ENCODE peak calls at places on chromosomes 6 and 20, in four cellular contexts. Q, V, X and G are unnamed samples.
A peak's percentile ranks its signal among the peaks of the same experiment; 100 is the strongest.

GRCh38 chr6:81859884-81860283 is 107.4 kb upstream of the TENT5A start:
- DNase-seq in V (peak; percentile 71), X (no peak), Q (no peak), G (peak; percentile 7)

GRCh38 chr6:168908887-168909286 is 344.8 kb downstream of the THBS2 start:
- DNase-seq in X (no peak), Q (no peak), V (no peak), G (no peak)

GRCh38 chr6:4637691-4638433 is 138.3 kb upstream of the CDYL start:
- DNase-seq in X (no peak), V (no peak), Q (no peak), G (no peak)

GRCh38 chr6:30915591-30915946 is 1.5 kb downstream of the VARS2 start:
- DNase-seq in Q (peak; percentile 33), X (peak; percentile 31), V (no peak), G (peak; percentile 60)

GRCh38 chr6:116011520-116011919 is 49.2 kb downstream of the FRK start:
- DNase-seq in Q (no peak), V (no peak), X (no peak), G (no peak)

GRCh38 chr6:52522151-52522626 is 54.7 kb downstream of the TRAM2 start:
- DNase-seq in Q (no peak), V (no peak), X (no peak), G (no peak)

GRCh38 chr6:144149558-144149893 is 791 bp upstream of the STX11 start:
- DNase-seq in X (peak; percentile 26), V (no peak), Q (no peak), G (no peak)

GRCh38 chr20:52275243-52275817 is 83.8 kb upstream of the ZFP64 start:
- DNase-seq in Q (no peak), X (no peak), V (no peak), G (no peak)

GRCh38 chr6:128963561-128963960 is 80.6 kb downstream of the LAMA2 start:
- DNase-seq in Q (no peak), V (no peak), X (no peak), G (no peak)

GRCh38 chr6:138287144-138287955 is 69.1 kb upstream of the PBOV1 start:
- DNase-seq in Q (no peak), X (peak; percentile 38), V (no peak), G (peak; percentile 13)

GRCh38 chr20:41696428-41696827 is 78.3 kb upstream of the CHD6 start:
- DNase-seq in X (no peak), V (no peak), Q (no peak), G (peak; percentile 42)

GRCh38 chr20:41694796-41695195 is 76.6 kb upstream of the CHD6 start:
- DNase-seq in Q (no peak), V (no peak), X (no peak), G (no peak)

GRCh38 chr20:41690702-41691101 is 72.5 kb upstream of the CHD6 start:
- DNase-seq in Q (no peak), X (no peak), V (no peak), G (no peak)

GRCh38 chr20:41693136-41693979 is 75.2 kb upstream of the CHD6 start:
- DNase-seq in Q (peak; percentile 76), V (peak; percentile 90), X (peak; percentile 89), G (peak; percentile 94)

GRCh38 chr20:41692479-41693135 is 74.4 kb upstream of the CHD6 start:
- DNase-seq in X (peak; percentile 91), Q (peak; percentile 86), V (peak; percentile 89), G (peak; percentile 81)
- TF ChIP-seq POLR2A in X (no peak), Q (no peak), V (no peak), G (no peak)

GRCh38 chr6:44237021-44237812 is 9.7 kb upstream of the HSP90AB1 start:
- DNase-seq in Q (peak; percentile 88), X (peak; percentile 87), V (peak; percentile 95), G (peak; percentile 92)
- TF ChIP-seq POLR2A in Q (no peak), X (no peak), V (no peak), G (peak; percentile 70)

DNA sequence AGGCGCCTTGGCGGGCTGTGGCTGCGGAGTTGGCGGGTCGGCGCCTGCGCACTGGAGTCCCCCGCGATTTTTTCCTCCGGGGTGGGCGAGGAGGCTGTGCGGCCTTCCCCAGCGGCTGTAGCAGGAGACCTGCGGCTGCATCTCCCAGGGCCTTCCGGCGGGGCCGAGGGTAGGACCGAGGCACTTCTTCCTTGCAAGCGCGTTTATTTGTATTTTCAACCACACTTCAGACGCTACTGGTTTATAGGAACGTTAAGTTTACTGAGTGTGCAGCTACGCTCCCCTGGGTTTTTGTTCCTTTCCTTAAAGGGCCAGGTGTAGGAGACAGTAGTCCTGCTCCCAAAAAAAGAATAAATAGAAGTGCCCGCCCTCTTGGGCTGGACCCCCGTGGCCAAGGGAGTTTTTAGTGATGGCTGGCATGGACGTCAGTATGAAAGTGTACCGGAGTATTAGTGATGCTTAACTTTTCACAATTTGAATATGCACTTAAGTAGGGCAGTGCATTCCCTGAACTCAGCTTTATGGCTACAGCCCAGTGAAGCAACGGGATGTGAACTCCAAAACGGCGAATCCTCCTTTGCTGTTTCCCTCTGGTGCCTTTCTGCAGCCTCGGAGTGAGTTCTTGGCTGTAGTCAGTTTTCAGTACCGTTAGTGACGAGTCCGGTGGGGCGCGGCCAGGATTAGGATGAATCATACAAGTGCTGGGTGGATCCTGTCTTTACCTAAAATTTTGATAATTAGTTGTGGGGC is 971 bp upstream of the FBXO5 start:
- DNase-seq in Q (peak; percentile 84), X (peak; percentile 87), V (peak; percentile 95), G (peak; percentile 96)
- TF ChIP-seq POLR2A in Q (peak; percentile 3), X (no peak), V (no peak), G (peak; percentile 82)

GRCh38 chr6:3019065-3019464 is 19.4 kb downstream of the NQO2 start:
- DNase-seq in X (no peak), Q (no peak), V (no peak), G (no peak)

GRCh38 chr6:3026811-3027626 is 27.3 kb downstream of the NQO2 start:
- DNase-seq in X (no peak), V (no peak), Q (no peak), G (peak; percentile 88)

GRCh38 chr6:3019749-3020320 is 20.1 kb downstream of the NQO2 start:
- DNase-seq in V (no peak), Q (no peak), X (no peak), G (no peak)

GRCh38 chr6:3022765-3023662 is 23.3 kb downstream of the NQO2 start:
- DNase-seq in X (no peak), V (no peak), Q (no peak), G (no peak)

GRCh38 chr6:3023663-3024483 is 24.2 kb downstream of the NQO2 start:
- DNase-seq in X (peak; percentile 91), V (peak; percentile 96), Q (peak; percentile 87), G (peak; percentile 97)
- TF ChIP-seq POLR2A in X (no peak), V (no peak), Q (peak; percentile 41), G (peak; percentile 96)

DNA sequence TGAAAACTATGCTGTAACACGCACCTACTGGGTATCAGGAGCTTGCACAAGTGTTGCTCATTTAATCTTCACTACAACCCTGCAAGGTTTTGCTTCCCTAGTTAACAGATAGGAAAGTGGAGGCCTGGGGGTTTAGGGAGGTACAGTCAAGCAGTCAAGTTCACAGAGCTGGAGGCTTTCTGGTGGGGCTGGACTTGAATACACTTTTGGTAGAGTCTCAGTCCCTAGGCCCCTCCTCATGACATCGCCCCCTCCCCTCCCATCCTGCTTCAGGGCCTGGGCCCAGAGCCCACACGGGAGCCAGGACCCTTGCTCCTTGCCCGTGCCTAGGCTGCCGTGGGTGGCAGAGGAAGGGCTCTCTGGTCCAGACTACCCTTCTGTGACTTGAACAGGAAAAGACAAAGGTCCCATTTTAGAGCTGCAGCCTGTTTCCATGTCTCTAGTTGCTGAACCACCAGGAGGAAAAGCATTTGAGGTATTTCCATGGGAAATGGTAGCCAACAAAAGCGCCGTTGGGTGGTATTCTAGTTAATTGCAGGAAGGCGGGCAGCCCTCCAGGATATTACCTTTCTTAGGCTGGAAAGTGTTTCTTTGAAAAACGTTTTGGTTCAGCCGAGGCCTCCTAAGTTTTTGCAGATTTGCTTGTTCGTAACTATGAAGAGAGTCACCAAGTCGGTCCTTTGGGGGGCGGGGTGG is 84.9 kb downstream of the CDC5L start:
- DNase-seq in V (peak; percentile 70), X (no peak), Q (no peak), G (peak; percentile 71)
- TF ChIP-seq POLR2A in V (no peak), X (no peak), Q (no peak), G (no peak)

GRCh38 chr20:34824861-34825529 is 456 bp downstream of the NCOA6 start:
- DNase-seq in V (peak; percentile 82), Q (peak; percentile 56), X (peak; percentile 65), G (peak; percentile 82)
- TF ChIP-seq POLR2A in V (no peak), Q (no peak), X (no peak), G (peak; percentile 56)

DNA sequence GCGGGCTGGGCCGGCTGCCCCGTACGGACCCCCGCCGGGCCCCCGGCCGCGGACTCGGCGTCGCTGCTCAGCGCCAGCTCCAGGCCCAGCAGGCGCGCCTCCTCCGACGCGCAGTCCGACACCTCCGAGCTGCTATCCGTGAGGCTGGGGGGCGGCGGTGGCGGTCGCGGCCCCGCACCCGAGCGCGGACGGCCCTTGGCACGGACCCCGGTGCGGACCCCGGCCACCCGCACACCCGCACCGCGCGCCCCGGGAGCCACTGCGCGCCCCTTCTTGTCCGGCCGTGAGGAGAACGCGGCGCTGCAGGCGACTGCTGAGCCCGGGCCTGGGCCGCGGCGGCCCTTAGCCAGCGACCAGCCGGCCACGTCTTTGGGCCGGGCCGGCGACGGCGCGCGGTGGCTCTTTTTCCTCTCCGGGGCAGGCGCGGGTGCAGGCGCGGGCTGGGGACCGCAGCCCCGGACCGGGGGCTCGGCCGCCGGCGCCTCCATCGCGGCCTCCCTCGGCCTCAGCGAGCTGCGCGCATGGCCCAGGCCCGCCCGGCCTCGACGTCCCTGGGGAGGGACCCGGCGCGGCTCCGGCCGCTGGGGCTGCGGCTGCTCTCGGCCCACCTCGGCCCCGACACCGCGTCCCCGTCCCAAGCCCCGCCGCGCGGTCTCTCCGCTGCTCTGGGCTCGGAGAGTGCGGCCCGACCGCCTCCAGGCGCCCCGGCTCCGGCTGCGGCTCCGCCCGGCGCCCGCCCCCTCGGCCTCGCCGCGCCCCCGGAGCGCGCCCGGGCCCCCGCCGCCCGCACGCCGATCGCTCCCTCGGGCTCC is 12.9 kb upstream of the TLDC2 start:
- DNase-seq in V (no peak), Q (no peak), X (no peak), G (no peak)
- TF ChIP-seq POLR2A in V (no peak), Q (peak; percentile 13), X (no peak), G (no peak)

GRCh38 chr6:44002591-44003344 is 124.5 kb downstream of the MRPL14 start:
- DNase-seq in Q (peak; percentile 25), V (no peak), X (peak; percentile 49), G (peak; percentile 69)

GRCh38 chr6:44002071-44002590 is 125.1 kb downstream of the MRPL14 start:
- DNase-seq in X (no peak), Q (no peak), V (no peak), G (peak; percentile 78)

GRCh38 chr6:44000164-44000842 is 126.9 kb downstream of the MRPL14 start:
- DNase-seq in Q (no peak), X (no peak), V (no peak), G (peak; percentile 54)

GRCh38 chr6:43999628-44000027 is 127.6 kb downstream of the MRPL14 start:
- DNase-seq in Q (no peak), X (no peak), V (no peak), G (no peak)

GRCh38 chr6:44001318-44001868 is 125.9 kb downstream of the MRPL14 start:
- DNase-seq in V (no peak), X (no peak), Q (no peak), G (peak; percentile 73)
- TF ChIP-seq POLR2A in V (no peak), X (no peak), Q (no peak), G (peak; percentile 90)

GRCh38 chr6:13487122-13488014 is at the start of gene GFOD1:
- DNase-seq in X (peak; percentile 87), Q (peak; percentile 63), V (peak; percentile 92), G (peak; percentile 92)
- TF ChIP-seq POLR2A in X (peak; percentile 25), Q (peak; percentile 34), V (no peak), G (peak; percentile 86)